ENCODE peak calls at places on chromosomes 5 and 9, in nine cellular contexts. C, T, Y, B, D, A, Q, R and S are unnamed samples.

GRCh38 chr5:33439905-33440481 is 772 bp upstream of the TARS1 start:
- DNase-seq in A (no peak), Q (no peak), Y (peak), B (no peak), D (no peak), R (no peak), T (no peak), C (no peak), S (no peak)

GRCh38 chr5:133155326-133155969 is 103.6 kb downstream of the HSPA4 start:
- DNase-seq in A (no peak), D (no peak), B (no peak), T (no peak), Q (no peak), Y (no peak), C (no peak), R (no peak), S (no peak)

GRCh38 chr5:42948961-42949347 is 91.2 kb downstream of the ANXA2R start:
- DNase-seq in B (no peak), A (no peak), C (no peak), T (no peak), Q (no peak), D (no peak), Y (no peak), R (no peak), S (no peak)

GRCh38 chr9:137096785-137097546 is 10.2 kb downstream of the MAN1B1 start:
- DNase-seq in R (no peak), A (no peak), T (no peak), Q (no peak), C (no peak), B (no peak), Y (no peak), D (no peak), S (no peak)

GRCh38 chr5:176817864-176818377 is 7.6 kb downstream of the UNC5A start:
- DNase-seq in Y (no peak), A (no peak), B (peak), C (peak), Q (no peak), D (no peak), T (no peak), R (no peak), S (no peak)

GRCh38 chr5:30401479-30402058 is 791.9 kb upstream of the CDH6 start:
- DNase-seq in C (peak), A (peak), B (peak), T (no peak), Q (no peak), Y (no peak), D (peak), R (peak), S (no peak)

GRCh38 chr9:134304712-134305111 is 21.5 kb upstream of the RXRA start:
- DNase-seq in B (no peak), D (no peak), C (no peak), Y (no peak), A (no peak), Q (no peak), T (no peak), R (no peak), S (no peak)

GRCh38 chr5:58172946-58173345 is 286.9 kb downstream of the PLK2 start:
- DNase-seq in Q (no peak), C (no peak), A (no peak), B (no peak), D (no peak), Y (no peak), R (no peak), T (no peak), S (no peak)

GRCh38 chr5:107402881-107403280 is 267.9 kb downstream of the EFNA5 start:
- DNase-seq in A (no peak), Q (no peak), R (no peak), D (no peak), B (peak), Y (no peak), C (no peak), T (no peak), S (no peak)

GRCh38 chr9:114271556-114272510 is 51.1 kb upstream of the ORM1 start:
- DNase-seq in Q (no peak), A (peak), D (peak), C (peak), T (no peak), R (no peak), Y (no peak), B (peak), S (no peak)

GRCh38 chr9:122213102-122213588 is 15.6 kb downstream of the LHX6 start:
- DNase-seq in Y (no peak), T (no peak), A (no peak), R (no peak), C (no peak), B (no peak), D (no peak), Q (no peak), S (no peak)

GRCh38 chr9:4397917-4398316 is 92.4 kb upstream of the SLC1A1 start:
- DNase-seq in C (no peak), B (no peak), A (peak), D (peak), Q (no peak), R (no peak), T (peak), Y (no peak), S (no peak)

GRCh38 chr5:123845356-123846100 is 333.6 kb downstream of the CSNK1G3 start:
- DNase-seq in D (peak), Q (no peak), B (no peak), Y (no peak), A (no peak), T (no peak), C (no peak), R (no peak), S (no peak)

GRCh38 chr5:143261748-143262392 is 141.6 kb downstream of the NR3C1 start:
- DNase-seq in D (peak), A (peak), B (no peak), Q (no peak), C (no peak), T (no peak), Y (no peak), R (no peak), S (no peak)

GRCh38 chr9:16725066-16725465 is 145.4 kb downstream of the BNC2 start:
- DNase-seq in T (no peak), B (no peak), Q (no peak), Y (no peak), D (no peak), A (no peak), C (no peak), R (no peak), S (no peak)

GRCh38 chr5:80884851-80885697 is 75.1 kb upstream of the RASGRF2 start:
- DNase-seq in B (no peak), D (no peak), R (no peak), A (no peak), Q (no peak), C (no peak), Y (no peak), T (no peak), S (no peak)

GRCh38 chr5:159341914-159342313 is 11.6 kb upstream of the IL12B start:
- DNase-seq in T (peak), A (peak), Y (no peak), D (peak), R (no peak), C (no peak), B (no peak), Q (no peak), S (no peak)

GRCh38 chr5:112586596-112587062 is 151.1 kb upstream of the APC start:
- DNase-seq in Q (no peak), R (no peak), Y (peak), C (peak), B (no peak), D (no peak), T (no peak), A (no peak), S (no peak)

GRCh38 chr5:148386041-148386440 is 2.3 kb downstream of the FBXO38 start:
- DNase-seq in Y (no peak), C (no peak), B (no peak), T (no peak), Q (no peak), A (no peak), D (no peak), R (no peak), S (no peak)

GRCh38 chr5:164881442-164881841 is 1376.0 kb downstream of the MAT2B start:
- DNase-seq in B (no peak), T (no peak), A (no peak), R (no peak), D (no peak), C (no peak), Q (no peak), Y (no peak), S (no peak)

GRCh38 chr5:159655757-159656409 is 260.4 kb upstream of the ADRA1B start:
- DNase-seq in A (no peak), Q (no peak), C (no peak), D (no peak), T (no peak), B (no peak), R (no peak), Y (no peak), S (no peak)

GRCh38 chr9:33022303-33022702 is 2.8 kb upstream of the DNAJA1 start:
- DNase-seq in Y (no peak), C (no peak), R (no peak), D (no peak), T (no peak), Q (no peak), B (no peak), A (no peak), S (no peak)
- TF ChIP-seq CTCF in Y (no peak), C (no peak), R (no peak), D (no peak), T (no peak), Q (no peak), B (no peak), A (no peak), S (no peak)

DNA sequence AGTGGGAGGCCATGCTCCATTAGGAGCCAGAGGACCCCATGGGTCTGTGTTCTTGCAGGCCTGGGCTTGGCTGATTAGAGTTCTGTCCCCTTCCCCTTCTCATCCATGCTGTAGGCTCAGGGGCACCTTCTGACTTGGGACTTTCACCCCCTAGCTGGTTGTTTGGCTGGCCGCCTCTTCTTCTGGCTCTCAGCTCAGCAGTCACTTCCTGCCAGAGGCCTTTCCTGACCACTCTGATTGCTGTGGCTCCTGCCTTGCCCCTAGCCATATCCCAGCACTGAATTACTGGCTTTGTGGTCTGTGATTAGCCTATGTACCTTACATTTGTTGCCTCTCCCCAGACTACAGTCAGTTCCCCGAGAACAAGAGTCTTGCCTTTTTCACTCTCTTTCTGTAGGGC is 14.6 kb downstream of the ENTREP1 start:
- DNase-seq in D (no peak), C (peak), Y (no peak), R (no peak), T (no peak), B (no peak), A (no peak), Q (no peak), S (no peak)
- TF ChIP-seq CTCF in D (no peak), C (no peak), Y (no peak), R (no peak), T (no peak), B (no peak), A (no peak), Q (no peak), S (no peak)

GRCh38 chr5:138898336-138898735 is 23.2 kb upstream of the LRRTM2 start:
- DNase-seq in Q (no peak), D (no peak), R (no peak), C (no peak), B (no peak), Y (no peak), T (no peak), A (no peak), S (no peak)

GRCh38 chr5:138895918-138896317 is 20.8 kb upstream of the LRRTM2 start:
- DNase-seq in C (no peak), R (no peak), T (no peak), Y (no peak), A (no peak), Q (no peak), B (no peak), D (no peak), S (no peak)

GRCh38 chr5:138901716-138902115 is 26.6 kb upstream of the LRRTM2 start:
- DNase-seq in T (no peak), R (no peak), B (no peak), Q (no peak), C (no peak), A (no peak), D (peak), Y (no peak), S (no peak)

GRCh38 chr5:138900281-138900965 is 25.3 kb upstream of the LRRTM2 start:
- DNase-seq in A (peak), D (peak), Q (no peak), Y (no peak), C (no peak), R (peak), T (no peak), B (no peak), S (no peak)

GRCh38 chr5:138898742-138899141 is 23.6 kb upstream of the LRRTM2 start:
- DNase-seq in Q (no peak), T (no peak), R (no peak), D (no peak), B (no peak), C (no peak), Y (no peak), A (no peak), S (no peak)
- TF ChIP-seq CTCF in Q (no peak), T (no peak), R (no peak), D (no peak), B (no peak), C (no peak), Y (no peak), A (no peak), S (no peak)

DNA sequence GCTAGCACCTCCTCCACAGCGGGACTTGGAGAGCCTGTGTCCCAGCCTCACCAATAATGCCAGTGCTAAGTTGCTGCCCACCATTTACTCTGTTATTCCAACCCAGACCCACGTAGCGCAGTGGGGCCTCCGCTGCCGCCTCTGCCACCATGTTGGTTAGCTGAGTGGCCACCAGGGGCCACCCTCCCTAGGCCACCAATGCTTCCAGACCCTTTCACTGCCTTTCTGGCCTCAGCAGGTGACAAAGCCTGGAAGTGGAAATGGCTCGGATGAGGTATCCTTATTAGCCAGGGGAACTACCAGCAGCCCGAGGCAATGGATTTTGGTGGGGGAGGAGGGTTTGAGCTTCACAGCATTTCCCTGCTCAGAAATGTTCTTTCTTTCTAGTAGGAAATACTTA is 110.1 kb downstream of the OSTF1 start:
- DNase-seq in R (no peak), C (peak), Q (no peak), A (no peak), B (peak), D (no peak), Y (no peak), T (no peak), S (no peak)
- TF ChIP-seq CTCF in R (peak), C (peak), Q (no peak), A (peak), B (peak), D (no peak), Y (no peak), T (peak), S (peak)

GRCh38 chr5:173515526-173515925 is 100.9 kb downstream of the BOD1 start:
- DNase-seq in Y (no peak), R (peak), A (no peak), C (no peak), Q (no peak), T (peak), B (no peak), D (peak), S (no peak)

GRCh38 chr5:173517648-173518047 is 98.8 kb downstream of the BOD1 start:
- DNase-seq in R (no peak), C (peak), T (no peak), Q (no peak), B (no peak), D (no peak), A (no peak), Y (no peak), S (no peak)

GRCh38 chr5:173512637-173513435 is 103.6 kb downstream of the BOD1 start:
- DNase-seq in D (no peak), Q (no peak), T (no peak), A (no peak), R (no peak), B (no peak), C (no peak), Y (no peak), S (peak)

GRCh38 chr5:173514666-173515065 is 101.8 kb downstream of the BOD1 start:
- DNase-seq in C (no peak), D (peak), T (no peak), A (no peak), Y (no peak), R (no peak), Q (no peak), B (no peak), S (no peak)

DNA sequence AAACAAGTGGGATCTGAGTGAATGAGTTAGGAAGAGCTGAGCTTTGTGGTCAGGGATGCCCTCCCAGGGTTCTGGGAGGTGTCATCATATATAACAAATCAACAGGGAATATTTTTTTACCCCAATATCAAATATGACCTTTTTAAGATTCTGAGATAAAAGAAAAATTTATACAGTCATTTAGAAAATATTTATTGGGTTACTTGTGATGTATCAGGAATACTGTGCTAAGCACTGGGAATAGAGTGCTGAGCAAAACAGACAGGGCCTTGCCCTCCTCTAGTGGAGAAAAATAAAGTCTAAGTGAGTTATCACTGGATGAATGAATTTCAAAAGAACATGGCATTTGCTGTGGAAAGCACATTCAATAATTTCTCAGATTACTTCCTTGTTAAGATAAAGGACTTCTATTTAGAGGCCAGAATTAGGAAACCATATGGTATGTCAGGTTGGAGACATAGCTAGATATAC is 102.9 kb downstream of the BOD1 start:
- DNase-seq in R (no peak), Q (no peak), A (peak), D (peak), B (no peak), Y (no peak), T (peak), C (no peak), S (no peak)
- TF ChIP-seq CTCF in R (peak), Q (no peak), A (peak), D (peak), B (no peak), Y (no peak), T (peak), C (no peak), S (no peak)

GRCh38 chr9:120299785-120300184 is 280.2 kb downstream of the CDK5RAP2 start:
- DNase-seq in C (peak), A (no peak), D (no peak), R (no peak), Q (no peak), Y (no peak), B (no peak), T (no peak), S (no peak)
- TF ChIP-seq CTCF in C (peak), A (no peak), D (no peak), R (no peak), Q (no peak), Y (peak), B (peak), T (no peak), S (peak)

DNA sequence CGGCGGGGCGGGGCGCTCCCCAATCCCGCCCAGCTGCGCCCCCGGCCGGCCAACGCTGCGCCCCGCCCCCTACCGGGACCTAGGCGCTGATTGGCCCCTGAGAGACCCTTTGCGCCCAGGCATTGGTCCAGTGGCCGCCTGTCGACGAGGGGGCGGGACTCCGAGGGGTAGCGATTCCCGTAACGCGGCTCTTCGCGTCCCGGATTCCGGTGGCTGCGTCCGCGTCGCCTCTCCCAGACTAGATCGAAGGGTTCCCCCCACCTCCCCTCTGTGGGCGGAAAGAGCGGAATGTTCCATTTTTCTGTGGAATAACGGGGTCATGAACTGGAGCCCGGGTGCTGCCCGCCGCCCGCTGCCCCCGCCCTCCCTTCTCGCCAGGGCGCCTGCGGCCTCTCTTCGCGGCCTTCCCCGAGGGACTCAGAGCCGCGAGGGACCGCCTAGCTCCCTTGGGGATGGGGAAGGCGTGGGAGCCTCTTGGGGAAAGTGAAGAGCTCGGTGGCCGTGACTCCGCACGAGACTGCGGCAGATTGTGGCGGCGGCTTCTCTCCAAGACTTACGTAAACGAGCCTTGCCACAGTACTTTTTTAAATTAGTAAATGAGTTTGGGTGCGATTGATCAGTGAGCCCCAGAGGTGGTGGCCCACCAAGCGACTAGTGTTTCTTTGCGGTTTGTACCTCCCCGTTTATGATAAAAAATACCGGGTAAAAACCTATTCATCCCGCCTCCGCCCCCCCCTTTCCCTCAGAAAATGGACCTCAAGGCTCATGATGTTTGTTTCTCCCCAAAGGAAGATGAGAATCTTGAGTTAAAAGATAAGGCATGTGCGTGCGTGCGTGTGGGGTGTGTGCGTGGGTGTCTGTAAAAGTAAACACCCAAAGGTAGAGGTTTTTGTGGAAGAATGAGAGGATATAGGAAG is 493 bp upstream of the IL6ST start:
- DNase-seq in T (peak), Q (peak), R (peak), B (peak), D (peak), A (peak), Y (peak), C (peak), S (peak)
- TF ChIP-seq CTCF in T (no peak), Q (no peak), R (peak), B (no peak), D (no peak), A (no peak), Y (no peak), C (peak), S (peak)

DNA sequence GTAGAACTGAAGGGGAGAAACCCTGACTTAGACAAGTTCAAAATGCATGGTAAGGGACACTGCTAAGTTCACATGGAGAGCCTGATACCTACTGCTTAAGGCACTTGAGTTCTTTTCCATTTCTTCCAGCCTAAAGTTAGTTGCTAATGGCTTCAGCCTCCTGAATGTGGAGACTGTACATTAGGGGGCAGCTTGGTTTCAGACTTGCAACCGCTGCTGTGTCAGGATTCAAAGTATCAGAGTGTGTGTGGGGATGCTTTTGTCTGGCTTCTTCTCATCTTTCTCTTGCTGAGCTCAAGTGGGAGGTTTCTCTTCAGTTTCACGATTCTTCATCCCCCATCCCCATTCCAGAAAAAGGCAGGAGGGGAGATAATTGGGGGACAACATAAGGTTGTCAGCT is 49.4 kb downstream of the ATP10B start:
- DNase-seq in T (no peak), Q (no peak), C (no peak), B (no peak), Y (no peak), A (no peak), D (no peak), R (no peak), S (no peak)
- TF ChIP-seq CTCF in T (no peak), Q (no peak), C (peak), B (peak), Y (peak), A (no peak), D (no peak), R (no peak), S (no peak)

GRCh38 chr5:1772634-1773033 is 27.0 kb downstream of the MRPL36 start:
- DNase-seq in D (peak), B (no peak), Q (no peak), A (peak), T (no peak), Y (no peak), R (peak), C (no peak), S (no peak)
- TF ChIP-seq CTCF in D (peak), B (no peak), Q (no peak), A (peak), T (peak), Y (peak), R (peak), C (peak), S (peak)